ENCODE peak calls at places on chromosome 3, in ten cellular contexts. One of them, this sample, is unnamed.

GRCh38 chr3:138196023-138196422 is 8.9 kb downstream of the ARMC8 start:
- DNase-seq in omental fat pad: no peak
- DNase-seq in coronary artery: no peak
- DNase-seq in NCI-H2081 treated with DMSO at 0.1 percent for 48 hours: no peak
- DNase-seq in AML-193: no peak
- DNase-seq in effector memory CD8-positive, alpha-beta T cell: no peak
- DNase-seq in GM12891: no peak
- DNase-seq in adrenal gland: no peak
- DNase-seq in ACHN: no peak
- DNase-seq in GM12892: no peak
- DNase-seq in this sample: no peak

GRCh38 chr3:174951023-174951422 is 91.9 kb downstream of the NAALADL2 start:
- DNase-seq in omental fat pad: no peak
- DNase-seq in coronary artery: no peak
- DNase-seq in NCI-H2081 treated with DMSO at 0.1 percent for 48 hours: no peak
- DNase-seq in AML-193: no peak
- DNase-seq in effector memory CD8-positive, alpha-beta T cell: no peak
- DNase-seq in GM12891: no peak
- DNase-seq in adrenal gland: no peak
- DNase-seq in ACHN: peak; percentile 55
- DNase-seq in GM12892: no peak
- DNase-seq in this sample: no peak

GRCh38 chr3:138082085-138082991 is 33.1 kb downstream of the DZIP1L start:
- DNase-seq in omental fat pad: no peak
- DNase-seq in coronary artery: no peak
- DNase-seq in NCI-H2081 treated with DMSO at 0.1 percent for 48 hours: no peak
- DNase-seq in AML-193: no peak
- DNase-seq in effector memory CD8-positive, alpha-beta T cell: no peak
- DNase-seq in GM12891: no peak
- DNase-seq in adrenal gland: no peak
- DNase-seq in ACHN: peak; percentile 47
- DNase-seq in GM12892: no peak
- DNase-seq in this sample: no peak

GRCh38 chr3:48631516-48632448 is 3.5 kb downstream of the SLC26A6 start:
- DNase-seq in omental fat pad: no peak
- DNase-seq in coronary artery: no peak
- DNase-seq in NCI-H2081 treated with DMSO at 0.1 percent for 48 hours: no peak
- DNase-seq in AML-193: no peak
- DNase-seq in effector memory CD8-positive, alpha-beta T cell: no peak
- DNase-seq in GM12891: no peak
- DNase-seq in adrenal gland: no peak
- DNase-seq in ACHN: no peak
- DNase-seq in GM12892: no peak
- DNase-seq in this sample: no peak

GRCh38 chr3:38579551-38580449 is 69.7 kb downstream of the SCN5A start:
- DNase-seq in omental fat pad: no peak
- DNase-seq in coronary artery: peak; percentile 54
- DNase-seq in NCI-H2081 treated with DMSO at 0.1 percent for 48 hours: no peak
- DNase-seq in AML-193: no peak
- DNase-seq in effector memory CD8-positive, alpha-beta T cell: no peak
- DNase-seq in GM12891: peak; percentile 44
- DNase-seq in adrenal gland: no peak
- DNase-seq in ACHN: no peak
- DNase-seq in GM12892: peak; percentile 46
- DNase-seq in this sample: no peak

GRCh38 chr3:127105587-127105986 is 87.3 kb upstream of the PRR23E start:
- DNase-seq in omental fat pad: no peak
- DNase-seq in coronary artery: peak; percentile 67
- DNase-seq in NCI-H2081 treated with DMSO at 0.1 percent for 48 hours: no peak
- DNase-seq in AML-193: no peak
- DNase-seq in effector memory CD8-positive, alpha-beta T cell: no peak
- DNase-seq in GM12891: no peak
- DNase-seq in adrenal gland: no peak
- DNase-seq in ACHN: no peak
- DNase-seq in GM12892: no peak
- DNase-seq in this sample: no peak

GRCh38 chr3:148227534-148227933 is 470.2 kb upstream of the AGTR1 start:
- DNase-seq in omental fat pad: no peak
- DNase-seq in coronary artery: no peak
- DNase-seq in NCI-H2081 treated with DMSO at 0.1 percent for 48 hours: no peak
- DNase-seq in AML-193: no peak
- DNase-seq in effector memory CD8-positive, alpha-beta T cell: no peak
- DNase-seq in GM12891: no peak
- DNase-seq in adrenal gland: no peak
- DNase-seq in ACHN: no peak
- DNase-seq in GM12892: no peak
- DNase-seq in this sample: no peak

GRCh38 chr3:189833266-189833665 is 202.1 kb downstream of the TP63 start:
- DNase-seq in omental fat pad: no peak
- DNase-seq in coronary artery: no peak
- DNase-seq in NCI-H2081 treated with DMSO at 0.1 percent for 48 hours: no peak
- DNase-seq in AML-193: no peak
- DNase-seq in effector memory CD8-positive, alpha-beta T cell: no peak
- DNase-seq in GM12891: no peak
- DNase-seq in adrenal gland: no peak
- DNase-seq in ACHN: no peak
- DNase-seq in GM12892: no peak
- DNase-seq in this sample: no peak

GRCh38 chr3:51954713-51955112 is 468 bp upstream of the GPR62 start:
- DNase-seq in omental fat pad: no peak
- DNase-seq in coronary artery: no peak
- DNase-seq in NCI-H2081 treated with DMSO at 0.1 percent for 48 hours: no peak
- DNase-seq in AML-193: no peak
- DNase-seq in effector memory CD8-positive, alpha-beta T cell: no peak
- DNase-seq in GM12891: no peak
- DNase-seq in adrenal gland: no peak
- DNase-seq in ACHN: no peak
- DNase-seq in GM12892: no peak
- DNase-seq in this sample: no peak

GRCh38 chr3:185498503-185499396 is at the start of gene TMEM41A:
- DNase-seq in omental fat pad: peak; percentile 80
- DNase-seq in coronary artery: peak; percentile 94
- DNase-seq in NCI-H2081 treated with DMSO at 0.1 percent for 48 hours: peak; percentile 81
- DNase-seq in AML-193: peak; percentile 80
- DNase-seq in effector memory CD8-positive, alpha-beta T cell: peak; percentile 85
- DNase-seq in GM12891: peak; percentile 93
- DNase-seq in adrenal gland: peak; percentile 95
- DNase-seq in ACHN: peak; percentile 89
- DNase-seq in GM12892: peak; percentile 95
- DNase-seq in this sample: peak; percentile 30

GRCh38 chr3:31908391-31909097 is 72.5 kb downstream of the OSBPL10 start:
- DNase-seq in omental fat pad: no peak
- DNase-seq in coronary artery: no peak
- DNase-seq in NCI-H2081 treated with DMSO at 0.1 percent for 48 hours: no peak
- DNase-seq in AML-193: no peak
- DNase-seq in effector memory CD8-positive, alpha-beta T cell: no peak
- DNase-seq in GM12891: no peak
- DNase-seq in adrenal gland: no peak
- DNase-seq in ACHN: peak; percentile 70
- DNase-seq in GM12892: no peak
- DNase-seq in this sample: no peak

GRCh38 chr3:122305818-122306621 is 19.0 kb upstream of the CSTA start:
- DNase-seq in omental fat pad: no peak
- DNase-seq in coronary artery: no peak
- DNase-seq in NCI-H2081 treated with DMSO at 0.1 percent for 48 hours: no peak
- DNase-seq in AML-193: peak; percentile 77
- DNase-seq in effector memory CD8-positive, alpha-beta T cell: no peak
- DNase-seq in GM12891: no peak
- DNase-seq in adrenal gland: peak; percentile 21
- DNase-seq in ACHN: peak; percentile 16
- DNase-seq in GM12892: no peak
- DNase-seq in this sample: no peak

GRCh38 chr3:77601853-77602440 is 562.0 kb downstream of the ROBO2 start:
- DNase-seq in omental fat pad: no peak
- DNase-seq in coronary artery: no peak
- DNase-seq in NCI-H2081 treated with DMSO at 0.1 percent for 48 hours: no peak
- DNase-seq in AML-193: no peak
- DNase-seq in effector memory CD8-positive, alpha-beta T cell: no peak
- DNase-seq in GM12891: no peak
- DNase-seq in adrenal gland: no peak
- DNase-seq in ACHN: no peak
- DNase-seq in GM12892: no peak
- DNase-seq in this sample: no peak

GRCh38 chr3:193842029-193842782 is 249.2 kb downstream of the OPA1 start:
- DNase-seq in omental fat pad: no peak
- DNase-seq in coronary artery: no peak
- DNase-seq in NCI-H2081 treated with DMSO at 0.1 percent for 48 hours: no peak
- DNase-seq in AML-193: peak; percentile 75
- DNase-seq in effector memory CD8-positive, alpha-beta T cell: no peak
- DNase-seq in GM12891: peak; percentile 28
- DNase-seq in adrenal gland: no peak
- DNase-seq in ACHN: no peak
- DNase-seq in GM12892: peak; percentile 43
- DNase-seq in this sample: no peak

GRCh38 chr3:138916824-138917223 is 30.1 kb downstream of the FOXL2 start:
- DNase-seq in omental fat pad: no peak
- DNase-seq in coronary artery: no peak
- DNase-seq in NCI-H2081 treated with DMSO at 0.1 percent for 48 hours: no peak
- DNase-seq in AML-193: no peak
- DNase-seq in effector memory CD8-positive, alpha-beta T cell: no peak
- DNase-seq in GM12891: no peak
- DNase-seq in adrenal gland: no peak
- DNase-seq in ACHN: no peak
- DNase-seq in GM12892: no peak
- DNase-seq in this sample: no peak

GRCh38 chr3:112096176-112096575 is 10.0 kb downstream of the C3orf52 start:
- DNase-seq in omental fat pad: no peak
- DNase-seq in coronary artery: no peak
- DNase-seq in NCI-H2081 treated with DMSO at 0.1 percent for 48 hours: no peak
- DNase-seq in AML-193: no peak
- DNase-seq in effector memory CD8-positive, alpha-beta T cell: no peak
- DNase-seq in GM12891: no peak
- DNase-seq in adrenal gland: no peak
- DNase-seq in ACHN: no peak
- DNase-seq in GM12892: no peak
- DNase-seq in this sample: no peak

GRCh38 chr3:99578339-99578970 is 59.9 kb upstream of the COL8A1 start:
- DNase-seq in omental fat pad: no peak
- DNase-seq in coronary artery: no peak
- DNase-seq in NCI-H2081 treated with DMSO at 0.1 percent for 48 hours: no peak
- DNase-seq in AML-193: no peak
- DNase-seq in effector memory CD8-positive, alpha-beta T cell: no peak
- DNase-seq in GM12891: no peak
- DNase-seq in adrenal gland: no peak
- DNase-seq in ACHN: no peak
- DNase-seq in GM12892: no peak
- DNase-seq in this sample: no peak

GRCh38 chr3:124372784-124373183 is 357.5 kb upstream of the UMPS start:
- DNase-seq in omental fat pad: no peak
- DNase-seq in coronary artery: no peak
- DNase-seq in NCI-H2081 treated with DMSO at 0.1 percent for 48 hours: no peak
- DNase-seq in AML-193: no peak
- DNase-seq in effector memory CD8-positive, alpha-beta T cell: no peak
- DNase-seq in GM12891: no peak
- DNase-seq in adrenal gland: no peak
- DNase-seq in ACHN: no peak
- DNase-seq in GM12892: no peak
- DNase-seq in this sample: no peak

GRCh38 chr3:101950510-101950909 is 101.2 kb downstream of the NFKBIZ start:
- DNase-seq in omental fat pad: no peak
- DNase-seq in coronary artery: no peak
- DNase-seq in NCI-H2081 treated with DMSO at 0.1 percent for 48 hours: no peak
- DNase-seq in AML-193: no peak
- DNase-seq in effector memory CD8-positive, alpha-beta T cell: no peak
- DNase-seq in GM12891: no peak
- DNase-seq in adrenal gland: no peak
- DNase-seq in ACHN: peak; percentile 99
- DNase-seq in GM12892: no peak
- DNase-seq in this sample: no peak

GRCh38 chr3:115862099-115862498 is 238.8 kb downstream of the GAP43 start:
- DNase-seq in omental fat pad: no peak
- DNase-seq in coronary artery: no peak
- DNase-seq in NCI-H2081 treated with DMSO at 0.1 percent for 48 hours: peak; percentile 8
- DNase-seq in AML-193: no peak
- DNase-seq in effector memory CD8-positive, alpha-beta T cell: no peak
- DNase-seq in GM12891: no peak
- DNase-seq in adrenal gland: no peak
- DNase-seq in ACHN: no peak
- DNase-seq in GM12892: no peak
- DNase-seq in this sample: no peak

GRCh38 chr3:95302044-95302443 is 1239.2 kb downstream of the NSUN3 start:
- DNase-seq in omental fat pad: no peak
- DNase-seq in coronary artery: no peak
- DNase-seq in NCI-H2081 treated with DMSO at 0.1 percent for 48 hours: no peak
- DNase-seq in AML-193: no peak
- DNase-seq in effector memory CD8-positive, alpha-beta T cell: no peak
- DNase-seq in GM12891: no peak
- DNase-seq in adrenal gland: no peak
- DNase-seq in ACHN: peak; percentile 50
- DNase-seq in GM12892: no peak
- DNase-seq in this sample: no peak

GRCh38 chr3:38711321-38711720 is 61.8 kb upstream of the SCN5A start:
- DNase-seq in omental fat pad: no peak
- DNase-seq in coronary artery: no peak
- DNase-seq in NCI-H2081 treated with DMSO at 0.1 percent for 48 hours: no peak
- DNase-seq in AML-193: no peak
- DNase-seq in effector memory CD8-positive, alpha-beta T cell: no peak
- DNase-seq in GM12891: no peak
- DNase-seq in adrenal gland: no peak
- DNase-seq in ACHN: no peak
- DNase-seq in GM12892: no peak
- DNase-seq in this sample: no peak